ENCODE peak calls at places on chromosomes 2 and 18, in four cellular contexts. E, W, T and D are unnamed samples. For H3K4me1, the result is how much of the 10 kb centered on the place peaks cover.

GRCh38 chr2:144415381-144415780 is 104.5 kb downstream of the ZEB2 start:
- DNase-seq in E (no peak), W (no peak), T (no peak), D (no peak)

GRCh38 chr18:35938158-35938557 is 34.3 kb upstream of the RMP24 start:
- DNase-seq in E (no peak), W (no peak), T (no peak), D (no peak)

GRCh38 chr2:197360744-197361156 is 50.2 kb upstream of the ANKRD44 start:
- DNase-seq in E (no peak), W (no peak), T (no peak), D (no peak)

GRCh38 chr18:13354414-13354813 is 135.9 kb downstream of the LDLRAD4 start:
- DNase-seq in E (no peak), W (no peak), T (no peak), D (no peak)

GRCh38 chr18:58176915-58177717 is 133.1 kb downstream of the NEDD4L start:
- DNase-seq in E (no peak), W (no peak), T (no peak), D (no peak)

GRCh38 chr18:49486959-49487710 is at the start of gene C18orf32:
- DNase-seq in E (peak), W (peak), T (peak), D (peak)

GRCh38 chr18:22185723-22186386 is 16.5 kb downstream of the GATA6 start:
- DNase-seq in E (no peak), W (no peak), T (no peak), D (no peak)

GRCh38 chr2:70084973-70085710 is 2.1 kb upstream of the PCBP1 start:
- DNase-seq in E (no peak), W (no peak), T (no peak), D (no peak)

GRCh38 chr2:138716183-138716582 is 64.0 kb downstream of the NXPH2 start:
- DNase-seq in E (no peak), W (no peak), T (no peak), D (no peak)

GRCh38 chr2:122748552-122749011 is 993.1 kb downstream of the TSN start:
- DNase-seq in E (no peak), W (no peak), T (no peak), D (no peak)

GRCh38 chr2:102764083-102764482 is 2.3 kb downstream of the TMEM182 start:
- DNase-seq in E (no peak), W (no peak), T (no peak), D (no peak)
- H3K4me1 ChIP-seq in E (under half), W (under half), T (under half), D (under half)

GRCh38 chr18:55420665-55420964 is 167.4 kb downstream of the TCF4 start:
- DNase-seq in E (no peak), W (no peak), T (no peak), D (no peak)

GRCh38 chr18:55416791-55417190 is 171.2 kb downstream of the TCF4 start:
- DNase-seq in E (no peak), W (no peak), T (no peak), D (no peak)

GRCh38 chr18:55419939-55420664 is 167.9 kb downstream of the TCF4 start:
- DNase-seq in E (no peak), W (no peak), T (no peak), D (no peak)

GRCh38 chr18:55419132-55419938 is 168.7 kb downstream of the TCF4 start:
- DNase-seq in E (no peak), W (no peak), T (no peak), D (no peak)

GRCh38 chr18:55418439-55418838 is 169.6 kb downstream of the TCF4 start:
- DNase-seq in E (no peak), W (no peak), T (no peak), D (no peak)
- H3K27ac ChIP-seq in E (peak), W (peak), T (no peak), D (peak)

GRCh38 chr2:171880774-171881173 is 13.3 kb downstream of the SLC25A12 start:
- DNase-seq in E (no peak), W (no peak), T (no peak), D (no peak)

GRCh38 chr2:171879865-171880264 is 14.2 kb downstream of the SLC25A12 start:
- DNase-seq in E (no peak), W (no peak), T (no peak), D (no peak)

GRCh38 chr2:171882095-171882769 is 11.8 kb downstream of the SLC25A12 start:
- DNase-seq in E (no peak), W (no peak), T (no peak), D (no peak)

GRCh38 chr2:171878481-171878993 is 15.5 kb downstream of the SLC25A12 start:
- DNase-seq in E (no peak), W (no peak), T (no peak), D (no peak)

GRCh38 chr2:171883275-171883893 is 10.7 kb downstream of the SLC25A12 start:
- DNase-seq in E (no peak), W (no peak), T (no peak), D (no peak)
- TF ChIP-seq CTCF in E (no peak), W (no peak), T (no peak), D (no peak)

DNA sequence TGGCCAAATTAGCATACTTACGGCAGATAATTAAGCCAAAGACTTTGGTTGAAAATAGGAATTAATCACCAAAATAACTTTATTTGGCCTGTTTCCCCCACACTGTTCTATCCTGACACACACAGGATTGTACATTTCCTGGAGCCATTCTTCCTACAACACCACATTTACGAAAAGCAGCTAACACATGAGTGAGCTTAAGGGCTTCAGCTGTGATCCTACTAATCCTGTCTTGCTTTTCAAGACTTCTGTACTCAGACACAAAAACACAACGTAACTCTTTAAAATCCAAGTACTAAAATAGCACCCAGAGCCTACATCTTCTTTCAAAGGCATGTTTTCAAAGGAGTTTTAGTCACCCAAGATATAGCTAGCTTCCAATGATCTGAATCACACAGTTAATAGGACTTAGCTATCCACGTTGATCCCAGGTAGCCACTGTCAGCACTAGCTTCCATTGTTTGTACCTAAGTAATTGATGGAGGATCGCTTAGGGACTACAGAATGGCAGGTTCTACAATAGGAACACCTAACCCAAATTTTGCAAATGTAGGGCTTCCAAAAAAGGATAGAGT is 42.8 kb upstream of the TTC39C start:
- DNase-seq in E (no peak), W (no peak), T (no peak), D (no peak)
- H3K4me1 ChIP-seq in E (under half), W (under half), T (under half), D (under half)

GRCh38 chr18:46334200-46334553 is 230.0 kb downstream of the HAUS1 start:
- DNase-seq in E (no peak), W (no peak), T (no peak), D (peak)

GRCh38 chr18:46333371-46334199 is 229.4 kb downstream of the HAUS1 start:
- DNase-seq in E (peak), W (peak), T (no peak), D (no peak)

GRCh38 chr18:46337206-46337710 is 233.1 kb downstream of the HAUS1 start:
- DNase-seq in E (no peak), W (no peak), T (no peak), D (no peak)

GRCh38 chr18:46336278-46337205 is 232.4 kb downstream of the HAUS1 start:
- DNase-seq in E (no peak), W (no peak), T (no peak), D (no peak)

DNA sequence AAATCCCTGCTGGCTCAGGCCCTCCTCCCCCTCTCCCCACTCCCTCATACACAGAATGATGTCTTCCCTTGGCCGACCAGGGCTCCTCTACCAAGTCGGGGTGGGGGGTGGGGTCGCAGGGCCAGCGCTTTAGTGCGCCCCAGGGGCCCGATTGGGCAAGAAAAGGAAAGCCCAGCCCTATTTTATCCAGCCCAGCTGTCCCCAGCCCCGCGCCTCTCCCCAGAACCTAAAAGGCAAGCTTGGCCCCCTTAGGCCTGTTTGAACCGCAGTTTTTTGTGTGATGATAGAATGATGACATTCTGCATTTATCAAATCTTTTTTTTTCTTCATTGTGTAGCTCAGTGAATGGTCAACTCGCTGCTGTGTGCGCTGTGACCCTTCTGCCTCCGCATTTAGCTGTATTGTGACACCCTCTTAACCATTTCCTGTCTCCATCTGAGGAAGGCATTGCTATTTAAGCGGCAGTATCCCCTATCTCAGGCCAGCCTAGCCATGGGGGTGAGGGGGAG is 231.4 kb downstream of the HAUS1 start:
- DNase-seq in E (no peak), W (no peak), T (no peak), D (no peak)
- H3K27ac ChIP-seq in E (peak), W (peak), T (no peak), D (no peak)

DNA sequence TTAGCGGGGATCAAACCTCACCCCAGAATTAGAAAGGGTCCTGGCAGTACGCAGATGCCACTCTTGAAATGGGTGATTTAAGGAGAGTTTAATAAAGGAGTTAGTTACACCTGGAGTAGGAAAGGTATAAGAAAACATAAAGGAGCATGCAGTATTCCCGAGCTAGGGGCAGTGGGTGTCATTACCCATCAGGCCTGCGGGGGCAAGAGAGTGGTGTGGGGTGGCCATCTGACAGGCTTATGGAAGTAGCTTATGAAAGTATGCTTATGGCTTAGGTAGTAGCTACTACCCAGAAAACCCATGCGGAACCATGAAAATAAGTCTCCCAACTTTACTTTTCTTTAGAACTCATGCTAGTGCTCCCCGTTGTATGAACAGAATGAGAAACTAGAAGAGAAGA is 568.9 kb upstream of the ACVR2A start:
- DNase-seq in E (no peak), W (no peak), T (no peak), D (peak)
- TF ChIP-seq CTCF in E (no peak), W (no peak), T (no peak), D (no peak)

GRCh38 chr2:38835015-38835601 is 40.6 kb downstream of the DHX57 start:
- DNase-seq in E (no peak), W (no peak), T (no peak), D (no peak)
- H3K4me1 ChIP-seq in E (under half), W (under half), T (under half), D (under half)